ENCODE peak calls at places on chromosomes 3 and 15, in five cellular contexts. X is upper lobe of right lung, Y is GM06990, E is GM04504, N is mesothelial cell of epicardium. U is an unnamed sample.

GRCh38 chr3:32460031-32460749 is 42.5 kb downstream of the CMTM6 start:
- DNase-seq in N (no peak), X (no peak), E (no peak), Y (peak; percentile 66), U (no peak)

GRCh38 chr15:100133001-100133400 is 208.8 kb downstream of the ADAMTS17 start:
- DNase-seq in X (no peak), E (no peak), Y (no peak), N (no peak), U (no peak)

GRCh38 chr15:69045810-69046209 is 31.3 kb downstream of the NOX5 start:
- DNase-seq in Y (no peak), X (no peak), N (no peak), E (no peak), U (no peak)

GRCh38 chr3:12775226-12775625 is 16.2 kb upstream of the TMEM40 start:
- DNase-seq in Y (no peak), N (no peak), X (no peak), E (no peak), U (no peak)

GRCh38 chr3:112799946-112800345 is 46.7 kb downstream of the CD200R1L start:
- DNase-seq in Y (no peak), X (no peak), E (no peak), N (no peak), U (no peak)

GRCh38 chr3:16570113-16570512 is 35.1 kb downstream of the DAZL start:
- DNase-seq in Y (no peak), X (no peak), E (no peak), N (no peak), U (no peak)

GRCh38 chr15:51982770-51983103 is 11.2 kb upstream of the LEO1 start:
- DNase-seq in X (no peak), E (no peak), Y (no peak), N (no peak), U (no peak)

GRCh38 chr3:24622696-24623225 is 128.1 kb upstream of the THRB start:
- DNase-seq in N (no peak), E (no peak), X (no peak), Y (no peak), U (no peak)

GRCh38 chr3:67529915-67530314 is 124.5 kb downstream of the SUCLG2 start:
- DNase-seq in N (no peak), Y (peak; percentile 3), X (no peak), E (no peak), U (no peak)

GRCh38 chr3:58880182-58880581 is 169.6 kb downstream of the CFAP20DC start:
- DNase-seq in X (no peak), N (no peak), Y (no peak), E (no peak), U (no peak)

GRCh38 chr3:186476541-186476940 is 67.6 kb downstream of the CRYGS start:
- DNase-seq in X (no peak), N (no peak), Y (peak; percentile 24), E (no peak), U (no peak)

GRCh38 chr3:119559441-119559963 is at the start of gene CD80:
- DNase-seq in X (peak; percentile 71), N (no peak), Y (peak; percentile 78), E (peak; percentile 11), U (peak; percentile 82)

GRCh38 chr3:188472331-188472730 is 318.4 kb downstream of the LPP start:
- DNase-seq in Y (no peak), N (no peak), X (no peak), E (no peak), U (no peak)

GRCh38 chr15:29089731-29090616 is 179.6 kb downstream of the NSMCE3 start:
- DNase-seq in Y (no peak), X (no peak), E (no peak), N (no peak), U (no peak)

GRCh38 chr15:69631005-69631404 is 178.4 kb downstream of the RPLP1 start:
- DNase-seq in Y (no peak), E (no peak), N (no peak), X (no peak), U (no peak)

GRCh38 chr15:91592586-91592985 is 260.9 kb upstream of the SLCO3A1 start:
- DNase-seq in X (no peak), Y (no peak), N (no peak), E (no peak), U (no peak)

GRCh38 chr3:192918275-192918588 is 576 bp upstream of the MB21D2 start:
- DNase-seq in Y (no peak), E (no peak), X (no peak), N (no peak), U (no peak)

GRCh38 chr15:40421246-40422157 is 15.9 kb downstream of the IVD start:
- DNase-seq in Y (peak; percentile 83), N (no peak), X (peak; percentile 92), E (no peak), U (no peak)

GRCh38 chr15:56817690-56818089 is 84.4 kb upstream of the ZNF280D start:
- DNase-seq in N (no peak), X (no peak), E (no peak), Y (no peak), U (no peak)

GRCh38 chr3:112132088-112132487 is 960 bp downstream of the GCSAM start:
- DNase-seq in Y (no peak), N (no peak), E (no peak), X (no peak), U (no peak)

GRCh38 chr3:58487140-58487886 is 4.6 kb upstream of the KCTD6 start:
- DNase-seq in E (peak; percentile 38), X (no peak), Y (no peak), N (no peak), U (no peak)

GRCh38 chr3:66048051-66048395 is 9.3 kb upstream of the MAGI1 start:
- DNase-seq in N (no peak), X (no peak), E (no peak), Y (no peak), U (no peak)

GRCh38 chr3:72185549-72186484 is 400.9 kb upstream of the PROK2 start:
- DNase-seq in E (peak; percentile 58), X (no peak), N (no peak), Y (peak; percentile 32), U (no peak)

GRCh38 chr3:100264242-100264641 is 3.5 kb downstream of the TBC1D23 start:
- DNase-seq in Y (no peak), N (no peak), E (no peak), X (no peak), U (no peak)

GRCh38 chr3:18153571-18154173 is 271.5 kb downstream of the SATB1 start:
- DNase-seq in N (no peak), X (no peak), E (peak; percentile 52), Y (no peak), U (no peak)

GRCh38 chr3:95521396-95521795 is 1293.0 kb upstream of the EPHA6 start:
- DNase-seq in Y (no peak), E (no peak), N (no peak), X (no peak), U (no peak)

GRCh38 chr3:153843994-153844393 is 277.2 kb upstream of the ARHGEF26 start:
- DNase-seq in N (no peak), Y (no peak), X (no peak), E (no peak), U (no peak)

GRCh38 chr3:63168179-63168578 is 109.9 kb upstream of the SYNPR start:
- DNase-seq in Y (no peak), N (no peak), X (no peak), E (no peak), U (no peak)

GRCh38 chr15:70096975-70097336 is 761 bp downstream of the TLE3 start:
- DNase-seq in E (no peak), Y (peak; percentile 29), N (no peak), X (no peak), U (no peak)

GRCh38 chr15:92803852-92804609 is 96.1 kb upstream of the CHD2 start:
- DNase-seq in X (peak; percentile 92), E (peak; percentile 100), N (no peak), Y (no peak), U (peak; percentile 65)